ENCODE peak calls at places on chromosomes 13 and 19, in four cellular contexts. F is transverse colon, Q is DND-41, L is HCT116. Z is an unnamed sample. For H3K27me3 and H3K9me3, the result is how much of the 10 kb centered on the place peaks cover.

GRCh38 chr13:102729560-102730275 is 34.9 kb upstream of the METTL21C start:
- DNase-seq in F (no peak), Q (no peak), L (no peak), Z (no peak)

GRCh38 chr19:12464769-12465725 is 19.6 kb downstream of the ZNF709 start:
- DNase-seq in F (no peak), Q (no peak), L (no peak), Z (no peak)

GRCh38 chr13:98504371-98504963 is 72.4 kb downstream of the STK24 start:
- DNase-seq in F (no peak), Q (no peak), L (no peak), Z (no peak)

GRCh38 chr13:112510987-112511715 is 76.8 kb downstream of the TUBGCP3 start:
- DNase-seq in F (no peak), Q (no peak), L (no peak), Z (no peak)

GRCh38 chr13:105572401-105572800 is 963.1 kb downstream of the EFNB2 start:
- DNase-seq in F (no peak), Q (no peak), L (no peak), Z (no peak)

GRCh38 chr13:26561636-26562537 is 4.4 kb downstream of the WASF3 start:
- DNase-seq in F (no peak), Q (no peak), L (no peak), Z (no peak)

GRCh38 chr13:44132710-44133109 is 240.9 kb upstream of the SERP2 start:
- DNase-seq in F (peak), Q (no peak), L (peak), Z (peak)

GRCh38 chr19:5035817-5036732 is 67.2 kb downstream of the KDM4B start:
- DNase-seq in F (no peak), Q (no peak), L (no peak), Z (no peak)

GRCh38 chr19:45474941-45475516 is 7.2 kb downstream of the FOSB start:
- DNase-seq in F (no peak), Q (no peak), L (no peak), Z (no peak)

GRCh38 chr13:74576504-74576903 is 442.3 kb upstream of the KLF12 start:
- DNase-seq in F (no peak), Q (no peak), L (no peak), Z (no peak)

GRCh38 chr13:85520445-85520844 is 278.8 kb downstream of the SLITRK6 start:
- DNase-seq in F (no peak), Q (no peak), L (no peak), Z (no peak)
- H3K27me3 ChIP-seq in F (under half), Q (under half), L (under half), Z (under half)

GRCh38 chr19:56543776-56544175 is 5.0 kb downstream of the ZFP28 start:
- DNase-seq in F (no peak), Q (no peak), L (no peak), Z (no peak)

GRCh38 chr19:56547535-56547934 is 8.8 kb downstream of the ZFP28 start:
- DNase-seq in F (no peak), Q (no peak), L (no peak), Z (no peak)
- H3K9me3 ChIP-seq in F (half or more), Q (half or more), L (under half), Z (half or more)

GRCh38 chr13:53136554-53136953 is 107.9 kb downstream of the OLFM4 start:
- DNase-seq in F (no peak), Q (no peak), L (no peak), Z (no peak)

GRCh38 chr13:53129864-53130393 is 101.3 kb downstream of the OLFM4 start:
- DNase-seq in F (no peak), Q (no peak), L (no peak), Z (no peak)

GRCh38 chr13:53126803-53127202 is 98.2 kb downstream of the OLFM4 start:
- DNase-seq in F (no peak), Q (no peak), L (no peak), Z (no peak)

GRCh38 chr13:53127378-53127777 is 98.8 kb downstream of the OLFM4 start:
- DNase-seq in F (no peak), Q (no peak), L (no peak), Z (no peak)

GRCh38 chr13:53131361-53131760 is 102.7 kb downstream of the OLFM4 start:
- DNase-seq in F (no peak), Q (no peak), L (no peak), Z (no peak)
- H3K27me3 ChIP-seq in F (under half), Q (under half), L (under half), Z (under half)

DNA sequence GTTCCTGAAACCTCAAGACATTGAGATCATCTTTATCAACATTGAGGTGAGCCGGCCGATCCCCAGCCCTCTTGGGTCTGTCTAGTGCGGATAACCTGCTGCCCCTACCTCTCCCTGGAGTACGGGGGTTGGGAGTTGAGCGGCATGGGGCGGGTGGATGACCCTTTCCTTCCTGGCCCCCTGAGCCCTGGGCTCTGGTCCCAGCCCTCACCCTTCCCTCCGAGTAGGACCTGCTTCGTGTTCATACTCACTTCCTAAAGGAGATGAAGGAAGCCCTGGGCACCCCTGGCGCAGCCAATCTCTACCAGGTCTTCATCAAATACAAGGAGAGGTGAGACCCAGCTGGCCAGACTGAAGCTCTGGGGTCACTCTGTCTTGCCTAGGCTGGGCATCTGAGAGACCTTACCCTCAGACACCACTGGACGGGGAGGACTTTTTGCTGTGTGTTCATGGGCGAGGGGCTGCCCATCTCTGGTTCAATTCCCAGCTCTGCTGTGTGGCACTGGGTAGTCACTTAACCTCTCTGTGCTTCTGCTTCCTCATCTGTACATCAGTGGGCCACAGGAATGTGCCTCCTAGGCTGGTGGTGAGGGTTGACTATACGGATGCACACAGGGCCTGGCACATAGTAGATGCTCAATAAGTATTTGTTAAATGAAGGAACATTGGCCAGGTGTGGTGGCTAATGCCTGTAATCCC is 52.7 kb downstream of the VAV1 start:
- DNase-seq in F (no peak), Q (no peak), L (no peak), Z (no peak)
- H3K9me3 ChIP-seq in F (under half), Q (under half), L (under half), Z (under half)

GRCh38 chr13:27956576-27957300 is 12.4 kb downstream of the CDX2 start:
- DNase-seq in F (no peak), Q (no peak), L (no peak), Z (no peak)

GRCh38 chr13:27953671-27954405 is 15.3 kb downstream of the CDX2 start:
- DNase-seq in F (peak), Q (peak), L (peak), Z (peak)

GRCh38 chr13:27954406-27954851 is 14.7 kb downstream of the CDX2 start:
- DNase-seq in F (peak), Q (no peak), L (no peak), Z (peak)

GRCh38 chr13:27955192-27955591 is 13.9 kb downstream of the CDX2 start:
- DNase-seq in F (no peak), Q (no peak), L (no peak), Z (no peak)

DNA sequence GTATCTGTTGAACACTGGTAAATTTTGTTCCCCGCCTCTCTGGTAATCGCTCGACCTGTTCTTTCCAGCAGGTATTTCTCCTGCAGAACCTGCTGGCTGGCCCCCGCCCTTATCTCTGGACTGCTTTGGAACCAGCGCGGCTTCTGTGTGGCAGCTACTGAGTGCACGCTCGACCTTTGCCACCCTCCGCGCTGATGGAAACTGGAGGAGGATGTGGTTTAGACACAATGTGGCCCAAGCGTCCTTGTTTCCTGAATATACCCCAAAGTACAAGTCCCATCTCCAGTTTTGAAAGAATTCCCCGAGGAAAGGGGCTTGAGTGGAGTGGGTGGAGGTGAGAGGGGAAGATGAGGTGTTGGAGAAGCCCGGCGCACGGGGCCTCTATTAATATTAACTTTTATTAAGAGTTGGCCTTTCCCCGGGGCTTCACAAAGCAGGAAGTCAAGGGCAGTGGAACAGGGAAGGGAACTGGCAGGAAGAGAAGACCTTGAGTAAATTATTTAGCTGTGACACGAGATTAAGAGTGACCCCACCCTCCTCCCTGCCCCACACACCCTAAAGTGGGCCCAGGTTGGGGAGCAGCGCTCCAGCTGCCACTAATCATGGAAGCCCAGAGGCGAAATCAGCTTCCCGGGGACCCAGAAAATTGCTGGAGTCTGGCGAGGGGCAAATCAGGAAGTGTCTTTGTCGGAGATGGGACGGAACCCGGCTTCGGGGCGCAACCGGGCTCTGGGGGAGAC is 16.0 kb downstream of the CDX2 start:
- DNase-seq in F (peak), Q (no peak), L (no peak), Z (peak)
- H3K27me3 ChIP-seq in F (half or more), Q (under half), L (under half), Z (half or more)

GRCh38 chr19:38018694-38019426 is 111.9 kb downstream of the SIPA1L3 start:
- DNase-seq in F (no peak), Q (no peak), L (no peak), Z (no peak)
- H3K9me3 ChIP-seq in F (under half), Q (under half), L (under half), Z (under half)

GRCh38 chr13:97222934-97223710 is 989 bp downstream of the MBNL2 start:
- DNase-seq in F (no peak), Q (no peak), L (no peak), Z (no peak)

GRCh38 chr13:97221046-97221445 is 1.1 kb upstream of the MBNL2 start:
- DNase-seq in F (no peak), Q (no peak), L (no peak), Z (no peak)

GRCh38 chr13:97223711-97224461 is 1.8 kb downstream of the MBNL2 start:
- DNase-seq in F (peak), Q (peak), L (peak), Z (peak)

GRCh38 chr13:97221491-97221890 is 642 bp upstream of the MBNL2 start:
- DNase-seq in F (no peak), Q (no peak), L (no peak), Z (no peak)

DNA sequence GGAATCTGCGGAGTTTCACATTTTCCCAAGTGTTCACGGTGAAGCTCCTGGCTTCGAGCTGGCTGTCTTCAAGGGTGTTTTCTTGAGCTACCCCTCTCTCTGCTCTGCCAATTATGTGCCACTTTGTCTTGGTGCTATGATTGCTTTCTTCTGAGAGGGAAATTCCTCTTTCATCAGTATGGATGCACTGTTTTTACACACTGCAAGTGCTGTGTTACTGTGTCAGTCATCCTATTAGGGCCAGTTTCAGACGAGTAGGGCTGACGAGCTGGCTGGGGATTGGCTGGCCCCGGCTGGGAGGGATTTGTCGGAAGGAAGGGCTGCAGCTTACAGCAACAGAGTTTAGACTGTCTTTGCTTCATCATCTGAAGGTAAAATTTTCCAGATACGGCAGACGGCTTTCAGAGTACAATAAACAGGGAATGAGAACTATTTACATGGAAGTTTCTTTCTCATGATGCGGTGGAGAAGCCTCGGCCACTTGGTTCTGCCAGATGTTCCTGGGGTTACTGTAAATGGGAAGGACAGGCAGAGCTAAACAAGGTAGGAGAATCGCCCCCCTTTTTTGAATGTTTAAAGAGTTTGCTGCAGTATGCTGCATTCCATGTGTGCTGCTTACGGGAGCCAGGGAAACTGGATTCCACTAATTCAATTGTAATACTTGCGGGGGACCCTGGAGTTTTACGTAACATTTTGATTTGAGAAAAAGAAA is at the start of gene MBNL2:
- DNase-seq in F (peak), Q (peak), L (peak), Z (peak)
- H3K27me3 ChIP-seq in F (under half), Q (under half), L (under half), Z (under half)

GRCh38 chr19:53355739-53356138 is 9.8 kb upstream of the ZNF525 start:
- DNase-seq in F (no peak), Q (no peak), L (no peak), Z (no peak)

DNA sequence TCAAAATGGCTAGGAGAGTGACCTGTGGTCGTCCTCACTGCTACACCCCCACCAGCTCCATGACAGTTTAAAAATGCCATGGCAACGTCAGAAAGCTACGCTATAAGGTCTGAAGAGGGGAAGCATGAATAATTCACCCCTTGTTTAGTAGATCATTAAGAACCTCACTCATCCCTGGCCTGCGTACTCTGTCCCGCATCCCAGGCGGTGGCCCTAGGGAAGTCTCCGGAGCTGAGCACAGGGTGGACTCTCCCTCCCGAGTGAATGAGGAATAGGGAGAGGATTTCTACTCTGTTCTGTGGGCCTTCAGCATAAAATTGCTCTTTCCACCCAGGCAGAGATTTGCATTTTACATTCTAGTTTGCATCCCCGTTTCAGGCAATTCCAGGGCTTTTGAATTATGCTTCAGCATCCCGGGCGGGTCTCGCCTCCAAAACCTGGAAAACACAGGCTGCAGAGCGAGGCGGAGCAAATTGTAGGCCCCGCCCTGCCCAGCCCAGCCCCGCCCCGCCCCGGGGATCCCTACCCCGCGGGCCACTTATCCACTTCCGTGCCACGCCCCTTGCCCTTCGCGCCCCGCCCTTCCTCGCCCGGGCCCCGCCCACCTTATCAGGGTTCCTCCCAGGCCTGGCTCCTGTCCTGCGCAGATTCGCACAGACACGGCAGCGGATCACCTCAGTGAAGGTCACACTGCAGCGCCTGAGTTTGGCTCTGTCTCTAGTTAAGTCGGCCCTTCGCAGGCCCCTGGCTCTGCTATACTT is 7.5 kb upstream of the ZNF525 start:
- DNase-seq in F (no peak), Q (no peak), L (no peak), Z (no peak)
- H3K9me3 ChIP-seq in F (under half), Q (under half), L (under half), Z (half or more)

DNA sequence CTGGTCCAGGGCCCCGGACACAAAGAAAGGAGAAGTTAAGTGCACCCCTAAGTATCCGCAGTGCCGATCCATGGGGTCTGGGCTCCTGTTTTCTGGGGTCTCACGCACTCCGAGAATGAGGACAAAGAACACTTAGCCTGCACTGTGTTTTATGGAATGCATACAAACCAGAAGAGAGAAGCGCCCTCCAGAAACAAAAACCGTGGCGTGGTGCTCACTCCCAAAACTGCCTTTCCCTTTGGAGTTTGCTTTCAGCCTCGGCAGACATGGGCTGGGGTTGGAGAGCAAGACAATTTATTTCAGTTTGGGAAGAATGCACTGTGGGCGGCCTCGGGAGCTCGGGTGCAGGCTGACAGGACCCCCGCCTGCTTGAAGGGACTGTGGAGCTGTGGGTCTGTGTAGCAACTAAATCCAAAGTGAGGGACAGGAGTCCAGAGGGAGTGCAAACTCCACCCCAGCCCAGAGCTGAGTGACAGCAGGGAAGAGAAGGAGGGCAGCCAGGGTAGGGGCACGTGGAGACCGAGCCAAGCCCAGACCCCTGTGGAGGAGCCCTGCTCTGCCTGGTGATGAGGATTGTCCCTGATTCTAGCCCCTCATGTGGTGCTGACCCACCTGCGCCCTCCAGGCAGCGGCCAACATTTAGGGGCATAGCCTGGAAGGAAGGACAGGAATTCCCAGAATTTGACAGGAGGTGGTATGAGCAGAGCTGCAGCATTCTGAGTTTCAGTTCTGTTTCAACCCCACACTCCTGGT is 37.9 kb upstream of the POP4 start:
- DNase-seq in F (no peak), Q (no peak), L (no peak), Z (no peak)
- H3K27me3 ChIP-seq in F (under half), Q (under half), L (half or more), Z (under half)